ENCODE peak calls at places on chromosome 2, in ten cellular contexts. L is left cardiac atrium; P is NCI-H2029; A is AG08396; M is mucosa of gallbladder; U is endothelial cell; B is stomach; E is NCI-H1105; X is stimulated activated CD4-positive, alpha-beta T cell treated with anti-CD3 and anti-CD28 coated beads, TNF-alpha, amount 100 ng/mL, for 24 hours; R is activated CD8-positive, alpha-beta memory T cell treated with anti-CD3 and anti-CD28 coated beads for 48 hours. G is an unnamed sample.
A peak's percentile ranks its signal among the peaks of the same experiment; 100 is the strongest.

GRCh38 chr2:56040834-56041233 is 117.3 kb upstream of the EFEMP1 start:
- DNase-seq in X (no peak), R (no peak), B (no peak), L (no peak), P (no peak), A (no peak), E (no peak), U (no peak), M (no peak), G (no peak)

GRCh38 chr2:227796044-227796780 is 17.4 kb upstream of the CCL20 start:
- DNase-seq in L (no peak), R (no peak), U (no peak), B (no peak), M (peak; percentile 72), X (no peak), E (no peak), A (no peak), P (peak; percentile 21), G (no peak)

GRCh38 chr2:9303528-9304225 is 97.1 kb downstream of the ASAP2 start:
- DNase-seq in E (no peak), A (no peak), P (no peak), U (no peak), B (no peak), R (no peak), L (no peak), X (no peak), M (no peak), G (peak; percentile 51)

GRCh38 chr2:177265834-177266817 is 1.6 kb upstream of the NFE2L2 start:
- DNase-seq in E (no peak), X (no peak), M (no peak), A (no peak), U (no peak), R (no peak), P (no peak), B (no peak), L (no peak), G (no peak)

GRCh38 chr2:62147610-62148301 is 48.2 kb upstream of the B3GNT2 start:
- DNase-seq in E (no peak), M (no peak), R (no peak), A (no peak), L (no peak), U (no peak), P (no peak), X (no peak), B (no peak), G (no peak)

GRCh38 chr2:150476213-150476740 is 11.2 kb downstream of the RND3 start:
- DNase-seq in R (no peak), U (no peak), M (no peak), B (no peak), E (no peak), X (no peak), L (no peak), A (no peak), P (no peak), G (no peak)

GRCh38 chr2:167480232-167480985 is 592.1 kb downstream of the XIRP2 start:
- DNase-seq in E (no peak), X (no peak), R (no peak), P (no peak), M (no peak), L (no peak), U (no peak), A (no peak), B (no peak), G (no peak)

GRCh38 chr2:207936380-207936779 is 88.9 kb downstream of the PLEKHM3 start:
- DNase-seq in L (no peak), U (no peak), P (no peak), X (no peak), R (no peak), B (no peak), A (no peak), M (no peak), E (no peak), G (no peak)